ENCODE peak calls at places on chromosome 18, in six cellular contexts. F is osteoblast, D is transverse colon, B is ovary, W is keratinocyte, C is adrenal gland. U is an unnamed sample. For H3K4me1, the result is how much of the 10 kb centered on the place peaks cover.

GRCh38 chr18:30556112-30556511 is 486.4 kb downstream of the DSC3 start:
- DNase-seq in F (no peak), D (peak), B (no peak), W (no peak), C (no peak), U (peak)

GRCh38 chr18:6729247-6730091 is at the start of gene ARHGAP28:
- DNase-seq in F (peak), D (peak), B (peak), W (peak), C (peak), U (peak)

GRCh38 chr18:52312321-52312720 is 27.7 kb upstream of the DCC start:
- DNase-seq in F (no peak), D (no peak), B (no peak), W (no peak), C (no peak), U (no peak)

GRCh38 chr18:32549248-32549842 is 78.7 kb upstream of the GAREM1 start:
- DNase-seq in F (peak), D (peak), B (peak), W (no peak), C (peak), U (peak)

GRCh38 chr18:984004-984403 is 79.3 kb downstream of the ADCYAP1 start:
- DNase-seq in F (no peak), D (no peak), B (no peak), W (no peak), C (no peak), U (no peak)

GRCh38 chr18:58302811-58303210 is 258.8 kb downstream of the NEDD4L start:
- DNase-seq in F (no peak), D (no peak), B (no peak), W (no peak), C (no peak), U (no peak)

GRCh38 chr18:24397694-24398365 is at the start of gene OSBPL1A:
- DNase-seq in F (peak), D (peak), B (peak), W (peak), C (peak), U (peak)

GRCh38 chr18:31942999-31943894 is at the start of gene TRAPPC8:
- DNase-seq in F (peak), D (peak), B (peak), W (peak), C (peak), U (peak)

GRCh38 chr18:12564378-12564777 is 93.5 kb downstream of the SPIRE1 start:
- DNase-seq in F (no peak), D (no peak), B (no peak), W (no peak), C (no peak), U (no peak)

GRCh38 chr18:75625966-75626365 is 198.5 kb upstream of the SMIM21 start:
- DNase-seq in F (no peak), D (no peak), B (no peak), W (no peak), C (no peak), U (no peak)

GRCh38 chr18:42635378-42636048 is 480.0 kb downstream of the RIT2 start:
- DNase-seq in F (no peak), D (no peak), B (no peak), W (no peak), C (no peak), U (no peak)

GRCh38 chr18:58942486-58942885 is 77.8 kb downstream of the ZNF532 start:
- DNase-seq in F (no peak), D (no peak), B (no peak), W (no peak), C (no peak), U (no peak)

GRCh38 chr18:5543036-5543671 is 643 bp downstream of the EPB41L3 start:
- DNase-seq in F (no peak), D (no peak), B (peak), W (no peak), C (no peak), U (no peak)

GRCh38 chr18:13381907-13382682 is 163.5 kb downstream of the LDLRAD4 start:
- DNase-seq in F (peak), D (peak), B (peak), W (no peak), C (peak), U (peak)

GRCh38 chr18:40035951-40036350 is 1919.1 kb upstream of the PIK3C3 start:
- DNase-seq in F (no peak), D (no peak), B (no peak), W (no peak), C (no peak), U (no peak)

GRCh38 chr18:34097312-34097711 is 127.4 kb downstream of the NOL4 start:
- DNase-seq in F (no peak), D (no peak), B (no peak), W (no peak), C (no peak), U (no peak)

GRCh38 chr18:50674307-50674706 is 114.4 kb downstream of the MAPK4 start:
- DNase-seq in F (no peak), D (no peak), B (no peak), W (no peak), C (peak), U (no peak)

GRCh38 chr18:29225351-29225750 is 1048.4 kb upstream of the CDH2 start:
- DNase-seq in F (no peak), D (no peak), B (no peak), W (no peak), C (no peak), U (no peak)

DNA sequence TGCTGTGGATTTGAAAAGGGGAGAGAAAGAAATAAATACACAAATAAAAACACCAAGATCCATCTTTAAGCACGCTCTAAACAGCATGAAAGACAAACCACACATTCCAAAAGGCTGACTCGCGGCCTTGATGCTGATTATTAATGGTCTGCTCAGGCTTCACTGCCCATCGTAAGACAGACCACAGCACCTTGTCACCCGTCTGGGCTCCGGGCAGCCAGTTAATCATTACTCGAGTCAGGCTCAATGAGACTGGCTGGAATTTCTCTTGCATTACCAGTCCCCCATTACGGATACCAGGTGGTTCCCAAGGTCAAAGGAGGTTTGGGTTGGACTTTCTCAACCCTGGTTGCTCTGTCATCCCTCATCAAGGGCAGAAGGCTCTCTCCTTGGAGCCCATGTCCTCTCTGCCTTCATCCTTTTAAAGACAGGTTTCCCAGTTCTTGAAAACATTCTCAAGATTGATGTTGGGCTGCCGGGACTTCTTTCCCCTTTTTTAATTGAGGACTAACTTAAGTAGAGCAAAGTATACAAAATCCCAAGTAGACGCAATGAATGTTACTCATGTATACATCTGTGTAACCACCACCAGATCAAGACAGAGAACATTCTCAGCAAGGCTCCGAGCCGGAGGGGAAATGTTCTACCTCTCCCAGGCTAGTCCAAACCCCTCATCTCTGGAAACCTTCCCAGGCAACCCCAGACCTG is 8.1 kb downstream of the SMAD7 start:
- DNase-seq in F (peak), D (no peak), B (no peak), W (no peak), C (peak), U (no peak)
- H3K4me1 ChIP-seq in F (half or more), D (half or more), B (half or more), W (half or more), C (half or more), U (under half)

GRCh38 chr18:38980420-38980819 is 1414.8 kb upstream of the CELF4 start:
- DNase-seq in F (no peak), D (no peak), B (no peak), W (no peak), C (no peak), U (no peak)
- H3K4me1 ChIP-seq in F (under half), D (under half), B (under half), W (under half), C (under half), U (under half)

GRCh38 chr18:44741551-44741950 is 60.9 kb downstream of the SETBP1 start:
- DNase-seq in F (no peak), D (no peak), B (peak), W (no peak), C (no peak), U (no peak)

GRCh38 chr18:44744206-44745180 is 63.8 kb downstream of the SETBP1 start:
- DNase-seq in F (peak), D (no peak), B (peak), W (no peak), C (peak), U (no peak)

GRCh38 chr18:44743626-44744025 is 62.9 kb downstream of the SETBP1 start:
- DNase-seq in F (no peak), D (no peak), B (no peak), W (no peak), C (no peak), U (no peak)

GRCh38 chr18:44742126-44742525 is 61.4 kb downstream of the SETBP1 start:
- DNase-seq in F (no peak), D (no peak), B (peak), W (no peak), C (no peak), U (no peak)

DNA sequence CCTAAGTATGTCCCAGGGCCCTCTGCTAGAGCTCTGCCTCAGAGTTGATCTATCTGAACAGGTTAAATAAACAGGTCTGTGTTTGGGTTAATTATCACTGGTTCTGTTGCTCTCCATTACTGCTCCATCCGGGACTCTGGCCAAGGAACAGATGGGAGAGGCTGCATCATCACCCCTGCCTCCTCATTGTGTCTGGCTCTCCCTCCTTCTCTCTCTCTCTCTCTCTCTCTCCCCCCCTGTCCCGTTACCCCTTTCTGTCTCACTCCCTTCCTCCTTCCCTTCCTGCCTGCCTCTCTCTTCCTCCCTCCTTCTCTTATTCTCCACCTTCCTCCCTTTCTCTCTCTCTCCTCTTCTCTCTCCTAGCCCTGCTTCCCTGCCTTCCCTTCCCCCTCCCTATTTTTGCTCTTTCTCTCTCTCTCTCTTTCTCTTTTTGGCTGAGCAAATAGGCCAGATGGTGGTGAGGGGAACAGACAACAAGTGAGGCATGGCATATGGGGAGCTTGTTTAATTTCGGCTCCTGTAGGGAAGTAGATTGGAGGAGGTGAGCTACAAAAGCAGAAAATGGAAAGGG is 62.1 kb downstream of the SETBP1 start:
- DNase-seq in F (no peak), D (no peak), B (peak), W (no peak), C (peak), U (peak)
- H3K4me1 ChIP-seq in F (under half), D (under half), B (under half), W (under half), C (under half), U (under half)

GRCh38 chr18:47260138-47260923 is 8.9 kb upstream of the SKOR2 start:
- DNase-seq in F (no peak), D (peak), B (no peak), W (no peak), C (no peak), U (peak)
- H3K4me1 ChIP-seq in F (under half), D (under half), B (under half), W (under half), C (under half), U (under half)

GRCh38 chr18:55988537-55988936 is 400.5 kb upstream of the TCF4 start:
- DNase-seq in F (no peak), D (no peak), B (no peak), W (no peak), C (no peak), U (no peak)
- H3K4me1 ChIP-seq in F (under half), D (under half), B (under half), W (under half), C (under half), U (under half)

DNA sequence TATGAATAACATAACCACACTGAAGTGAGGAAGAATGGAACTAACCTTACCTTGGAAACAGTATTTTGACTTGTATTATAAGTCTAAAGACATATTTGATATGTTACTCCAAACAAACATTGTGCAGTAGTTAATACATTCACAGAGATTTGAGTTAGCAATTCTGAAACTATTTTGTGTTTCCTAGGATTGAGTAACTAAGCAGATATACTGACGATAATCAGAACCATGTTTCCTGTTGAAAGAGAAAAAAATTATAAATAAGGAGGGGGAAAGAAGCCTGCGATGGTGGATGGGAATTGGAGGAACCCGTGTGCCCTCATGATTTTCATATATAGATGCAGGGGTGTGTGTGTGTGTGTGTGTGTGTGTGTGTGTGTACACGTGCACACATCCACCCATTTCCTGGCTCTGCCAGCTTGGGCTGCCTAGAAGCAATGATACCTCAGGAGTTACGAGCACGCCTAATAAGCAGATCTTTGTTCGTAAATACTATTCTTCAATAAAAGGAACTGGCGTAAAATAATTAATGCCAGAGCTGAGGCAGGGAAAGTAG is 56.9 kb downstream of the LPIN2 start:
- DNase-seq in F (no peak), D (no peak), B (no peak), W (no peak), C (no peak), U (no peak)
- H3K4me1 ChIP-seq in F (under half), D (under half), B (under half), W (under half), C (under half), U (under half)

DNA sequence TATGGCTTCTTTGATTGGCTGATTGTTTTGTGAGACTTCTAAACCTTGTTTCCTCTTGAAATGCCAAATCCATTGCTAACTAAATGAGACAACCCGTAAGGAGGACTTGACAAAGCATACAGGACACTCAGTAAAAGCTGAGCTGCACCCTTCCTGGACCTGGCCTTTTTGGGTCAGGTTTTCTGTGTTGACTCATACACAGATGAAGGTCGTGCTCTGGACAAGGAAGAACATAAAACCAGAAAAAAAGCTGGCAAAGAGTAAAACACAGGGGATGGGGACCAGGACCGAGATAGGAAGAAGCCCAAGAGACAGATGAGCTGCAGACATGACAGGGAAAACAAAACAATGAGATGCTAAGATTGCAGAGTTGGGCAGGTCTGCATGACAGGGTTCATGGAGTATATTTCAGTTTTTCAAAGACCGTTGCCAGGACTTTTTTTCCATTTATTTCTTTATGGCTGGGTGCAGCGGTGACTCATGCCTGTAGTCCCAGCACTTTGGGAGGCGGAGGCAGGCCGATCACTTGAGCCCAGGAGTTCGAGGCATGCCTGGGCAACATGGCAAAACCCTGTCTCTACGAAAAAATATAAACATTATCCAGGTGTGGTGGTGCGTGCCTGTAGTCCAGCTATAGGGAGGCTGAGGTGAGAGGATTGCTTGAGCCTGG is 41.4 kb downstream of the INO80C start:
- DNase-seq in F (no peak), D (peak), B (no peak), W (no peak), C (peak), U (peak)
- H3K4me1 ChIP-seq in F (half or more), D (under half), B (under half), W (under half), C (under half), U (under half)

GRCh38 chr18:35489913-35490490 is 7.8 kb downstream of the INO80C start:
- DNase-seq in F (no peak), D (peak), B (no peak), W (no peak), C (no peak), U (peak)

GRCh38 chr18:35481960-35482366 is 15.8 kb downstream of the INO80C start:
- DNase-seq in F (no peak), D (no peak), B (no peak), W (no peak), C (no peak), U (peak)

GRCh38 chr18:35484034-35484433 is 13.7 kb downstream of the INO80C start:
- DNase-seq in F (no peak), D (no peak), B (no peak), W (no peak), C (no peak), U (no peak)

GRCh38 chr18:35490894-35491688 is 6.7 kb downstream of the INO80C start:
- DNase-seq in F (no peak), D (no peak), B (no peak), W (no peak), C (no peak), U (peak)

DNA sequence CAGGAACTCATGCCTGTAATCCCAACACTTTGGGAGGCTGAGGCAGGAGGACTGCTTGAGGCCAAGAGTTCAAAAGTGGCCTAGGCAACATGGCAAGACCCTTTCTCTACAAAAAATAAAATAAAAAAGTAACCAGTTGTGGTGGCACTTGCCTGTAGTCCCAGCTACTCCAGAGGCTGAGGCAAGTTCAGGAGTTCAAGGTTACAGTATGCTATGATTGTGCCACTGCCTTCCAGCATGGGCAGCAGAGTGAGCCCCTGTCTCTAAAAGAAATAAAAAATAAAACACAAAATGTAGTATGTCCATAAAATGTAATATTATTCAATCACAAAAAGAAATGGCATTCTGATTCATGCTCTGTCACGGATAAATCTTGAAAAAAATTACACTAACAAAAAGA is 11.9 kb downstream of the INO80C start:
- DNase-seq in F (no peak), D (no peak), B (no peak), W (no peak), C (no peak), U (no peak)
- H3K4me1 ChIP-seq in F (under half), D (under half), B (under half), W (under half), C (under half), U (under half)